ENCODE peak calls at places on chromosomes 13 and 19, in six cellular contexts. F is amniotic stem cell; O is activated CD4-positive, alpha-beta T cell treated with anti-CD3 and anti-CD28 coated beads, Interleukin-2, amount 50 U/mL, for 4 hours; Q is progenitor cell of endocrine pancreas; S is AG04450; I is stimulated activated CD8-positive, alpha-beta memory T cell treated with anti-CD3 and anti-CD28 coated beads, Interleukin-15, amount 100 ng/mL, for 48 hours. U is an unnamed sample.

GRCh38 chr13:113017506-113018215 is 48.6 kb downstream of the MCF2L start:
- DNase-seq in F (no peak), O (no peak), I (no peak), Q (no peak), S (no peak), U (no peak)

GRCh38 chr13:80011448-80012212 is 329.3 kb downstream of the SPRY2 start:
- DNase-seq in O (no peak), Q (no peak), I (no peak), F (no peak), S (no peak), U (no peak)

GRCh38 chr13:35978607-35979316 is 152.4 kb downstream of the DCLK1 start:
- DNase-seq in S (no peak), Q (peak; percentile 31), F (no peak), I (no peak), O (no peak), U (no peak)

GRCh38 chr13:88840085-88840484 is 1168.9 kb downstream of the SLITRK5 start:
- DNase-seq in Q (no peak), O (no peak), I (no peak), F (no peak), S (no peak), U (no peak)

GRCh38 chr19:2426661-2427322 is 594 bp downstream of the TIMM13 start:
- DNase-seq in Q (peak; percentile 35), I (peak; percentile 18), S (no peak), F (no peak), O (peak; percentile 20), U (no peak)

GRCh38 chr13:74061939-74062595 is 72.1 kb downstream of the KLF12 start:
- DNase-seq in I (no peak), S (no peak), O (no peak), Q (no peak), F (no peak), U (no peak)

GRCh38 chr13:51858433-51859247 is 3.1 kb upstream of the CCDC70 start:
- DNase-seq in Q (no peak), I (no peak), F (no peak), O (no peak), S (no peak), U (no peak)

GRCh38 chr19:31054430-31054829 is 294.8 kb downstream of the TSHZ3 start:
- DNase-seq in Q (peak; percentile 23), O (peak; percentile 26), I (peak; percentile 6), F (peak; percentile 6), S (peak; percentile 56), U (no peak)

GRCh38 chr19:53942001-53942786 is 20.5 kb upstream of the CACNG8 start:
- DNase-seq in F (no peak), S (no peak), O (no peak), I (peak; percentile 1), Q (peak; percentile 23), U (no peak)

U was measured in occipital lobe.